ENCODE peak calls at places on chromosomes 3 and 15, in seven cellular contexts. N is tibial nerve, M is MCF 10A, L is pancreas, F is suprapubic skin, D is sigmoid colon, G is choroid plexus epithelial cell. H is an unnamed sample.

GRCh38 chr15:78000089-78000926 is 77.2 kb downstream of the TBC1D2B start:
- DNase-seq in G (peak; percentile 71), F (no peak), M (peak; percentile 71), N (peak; percentile 56), D (peak; percentile 88), L (peak; percentile 89), H (no peak)

GRCh38 chr3:159280792-159281191 is 478.9 kb downstream of the MFSD1 start:
- DNase-seq in N (no peak), M (no peak), F (no peak), D (no peak), G (no peak), L (no peak), H (no peak)

GRCh38 chr3:18369561-18370185 is 55.5 kb downstream of the SATB1 start:
- DNase-seq in F (no peak), G (no peak), N (no peak), M (no peak), L (peak; percentile 50), D (no peak), H (no peak)

GRCh38 chr3:187795207-187795960 is 50.1 kb upstream of the BCL6 start:
- DNase-seq in D (no peak), G (no peak), N (no peak), L (peak; percentile 81), F (no peak), M (no peak), H (no peak)

GRCh38 chr3:126753191-126754160 is 49.4 kb downstream of the CHCHD6 start:
- DNase-seq in L (no peak), N (no peak), D (no peak), G (no peak), M (peak; percentile 80), F (no peak), H (no peak)

GRCh38 chr3:144921710-144922109 is 950.1 kb downstream of the DIPK2A start:
- DNase-seq in L (no peak), G (no peak), F (no peak), N (no peak), M (no peak), D (no peak), H (no peak)

GRCh38 chr15:31400222-31400927 is 73.7 kb downstream of the KLF13 start:
- DNase-seq in G (peak; percentile 20), D (no peak), F (no peak), N (no peak), M (no peak), L (no peak), H (no peak)

GRCh38 chr3:42189071-42189470 is 76.9 kb downstream of the CCK start:
- DNase-seq in M (no peak), D (peak; percentile 38), L (no peak), N (no peak), F (no peak), G (no peak), H (no peak)

GRCh38 chr3:8976540-8977182 is 13.4 kb upstream of the RAD18 start:
- DNase-seq in G (no peak), L (no peak), M (no peak), D (no peak), F (no peak), N (no peak), H (no peak)

GRCh38 chr15:81155375-81156218 is 21.5 kb downstream of the CFAP161 start:
- DNase-seq in N (no peak), D (peak; percentile 78), G (peak; percentile 87), L (peak; percentile 11), M (peak; percentile 76), F (peak; percentile 77), H (peak; percentile 58)

GRCh38 chr3:113222412-113223086 is 11.2 kb downstream of the BOC start:
- DNase-seq in G (no peak), F (no peak), M (no peak), L (peak; percentile 36), D (no peak), N (no peak), H (no peak)

GRCh38 chr3:20064796-20065564 is 24.7 kb downstream of the KAT2B start:
- DNase-seq in F (no peak), M (no peak), N (no peak), G (no peak), L (no peak), D (no peak), H (no peak)

GRCh38 chr3:128415773-128416577 is 50.7 kb downstream of the DNAJB8 start:
- DNase-seq in M (no peak), G (no peak), L (no peak), N (no peak), F (no peak), D (no peak), H (no peak)
- TF ChIP-seq CTCF in M (no peak), G (no peak), L (no peak), N (no peak), F (no peak), D (no peak), H (no peak)

GRCh38 chr3:30135190-30135589 is 471.2 kb upstream of the TGFBR2 start:
- DNase-seq in F (no peak), M (peak; percentile 2), G (peak; percentile 28), D (no peak), N (no peak), L (no peak), H (no peak)
- TF ChIP-seq CTCF in F (no peak), M (peak; percentile 14), G (peak; percentile 47), D (no peak), N (no peak), L (no peak), H (peak; percentile 20)

GRCh38 chr3:56986347-56986746 is 74.1 kb upstream of the SPATA12 start:
- DNase-seq in F (no peak), D (no peak), G (no peak), L (no peak), N (no peak), M (no peak), H (no peak)

GRCh38 chr3:56988874-56989433 is 71.5 kb upstream of the SPATA12 start:
- DNase-seq in F (peak; percentile 90), L (peak; percentile 62), N (peak; percentile 52), M (peak; percentile 83), G (peak; percentile 88), D (peak; percentile 91), H (peak; percentile 52)

GRCh38 chr3:56985460-56986327 is 74.8 kb upstream of the SPATA12 start:
- DNase-seq in F (no peak), D (no peak), G (no peak), N (no peak), L (no peak), M (no peak), H (no peak)

GRCh38 chr3:56988458-56988857 is 72.0 kb upstream of the SPATA12 start:
- DNase-seq in F (no peak), D (no peak), N (no peak), G (no peak), M (no peak), L (no peak), H (no peak)

GRCh38 chr3:56987238-56987932 is 73.1 kb upstream of the SPATA12 start:
- DNase-seq in M (no peak), D (no peak), L (no peak), G (peak; percentile 34), N (no peak), F (no peak), H (no peak)
- TF ChIP-seq CTCF in M (no peak), D (no peak), L (no peak), G (peak; percentile 56), N (no peak), F (no peak), H (no peak)

GRCh38 chr3:185937689-185938374 is at the start of gene TRA2B:
- DNase-seq in G (peak; percentile 99), L (peak; percentile 99), F (peak; percentile 99), N (peak; percentile 97), D (peak; percentile 100), M (peak; percentile 99), H (peak; percentile 96)
- TF ChIP-seq CTCF in G (peak; percentile 40), L (no peak), F (no peak), N (peak; percentile 37), D (peak; percentile 24), M (no peak), H (peak; percentile 22)

GRCh38 chr15:42800731-42801474 is 64.0 kb upstream of the CDAN1 start:
- DNase-seq in M (no peak), F (no peak), N (no peak), D (no peak), L (no peak), G (no peak), H (no peak)
- TF ChIP-seq CTCF in M (no peak), F (no peak), N (no peak), D (no peak), L (no peak), G (peak; percentile 34), H (peak; percentile 9)

GRCh38 chr15:33392453-33392852 is 81.7 kb downstream of the RYR3 start:
- DNase-seq in M (no peak), N (no peak), G (no peak), D (no peak), L (no peak), F (no peak), H (no peak)
- TF ChIP-seq CTCF in M (no peak), N (no peak), G (no peak), D (no peak), L (no peak), F (no peak), H (no peak)

GRCh38 chr3:52141751-52142150 is 12.5 kb downstream of the POC1A start:
- DNase-seq in G (no peak), L (no peak), M (no peak), F (no peak), N (no peak), D (no peak), H (no peak)
- TF ChIP-seq CTCF in G (no peak), L (no peak), M (no peak), F (no peak), N (no peak), D (no peak), H (no peak)

GRCh38 chr3:172666181-172666872 is 44.5 kb downstream of the NCEH1 start:
- DNase-seq in F (no peak), L (no peak), D (no peak), M (peak; percentile 35), N (no peak), G (peak; percentile 58), H (no peak)
- TF ChIP-seq CTCF in F (no peak), L (no peak), D (no peak), M (no peak), N (no peak), G (peak; percentile 66), H (peak; percentile 20)

H was measured in AG09319.